ENCODE peak calls at places on chromosomes 6 and 20, in five cellular contexts. C is smooth muscle cell of the brain vasculature; P is stimulated activated CD4-positive, alpha-beta T cell treated with anti-CD3 and anti-CD28 coated beads, Interleukin-15, amount 100 ng/mL, for 1 hour; G is bronchial epithelial cell; V is progenitor cell of endocrine pancreas. S is an unnamed sample.
A peak's percentile ranks its signal among the peaks of the same experiment; 100 is the strongest.

GRCh38 chr20:37348643-37349516 is 2.9 kb downstream of the SRC start:
- DNase-seq in C (no peak), P (no peak), G (no peak), V (no peak), S (no peak)

GRCh38 chr6:11865926-11866325 is 87.3 kb upstream of the ADTRP start:
- DNase-seq in C (no peak), P (no peak), G (peak; percentile 31), V (no peak), S (no peak)

GRCh38 chr20:53748821-53749402 is 155.3 kb upstream of the ZNF217 start:
- DNase-seq in C (no peak), P (no peak), G (peak; percentile 37), V (no peak), S (no peak)

GRCh38 chr6:168188310-168188973 is 109.4 kb upstream of the FRMD1 start:
- DNase-seq in C (no peak), P (no peak), G (no peak), V (no peak), S (no peak)

GRCh38 chr20:58622671-58623578 is 28.2 kb upstream of the STX16 start:
- DNase-seq in C (peak; percentile 17), P (no peak), G (no peak), V (no peak), S (no peak)

GRCh38 chr6:161218222-161218621 is 55.6 kb downstream of the AGPAT4 start:
- DNase-seq in C (no peak), P (no peak), G (no peak), V (no peak), S (no peak)

GRCh38 chr6:43817192-43817591 is 47.2 kb downstream of the VEGFA start:
- DNase-seq in C (no peak), P (no peak), G (peak; percentile 37), V (no peak), S (no peak)

GRCh38 chr6:10837692-10837996 is 695 bp downstream of the MAK start:
- DNase-seq in C (no peak), P (no peak), G (no peak), V (no peak), S (no peak)

GRCh38 chr6:83051386-83052172 is 14.1 kb downstream of the UBE3D start:
- DNase-seq in C (no peak), P (no peak), G (no peak), V (no peak), S (no peak)

GRCh38 chr20:50423758-50424157 is 86.4 kb upstream of the PTPN1 start:
- DNase-seq in C (no peak), P (no peak), G (no peak), V (no peak), S (no peak)

GRCh38 chr20:31758521-31758920 is 19.4 kb downstream of the TPX2 start:
- DNase-seq in C (no peak), P (no peak), G (no peak), V (no peak), S (no peak)

GRCh38 chr20:1430004-1430451 is 36.6 kb downstream of the NSFL1C start:
- DNase-seq in C (no peak), P (no peak), G (no peak), V (no peak), S (no peak)

GRCh38 chr20:23995905-23996666 is 7.5 kb upstream of the GGTLC1 start:
- DNase-seq in C (peak; percentile 6), P (peak; percentile 18), G (peak; percentile 17), V (no peak), S (no peak)

GRCh38 chr6:106642476-106642875 is 13.1 kb downstream of the QRSL1 start:
- DNase-seq in C (no peak), P (no peak), G (no peak), V (no peak), S (no peak)

GRCh38 chr20:5947276-5947675 is 3.1 kb downstream of the TRMT6 start:
- DNase-seq in C (no peak), P (no peak), G (peak; percentile 22), V (no peak), S (no peak)

GRCh38 chr20:10306440-10307358 is 88.1 kb downstream of the SNAP25 start:
- DNase-seq in C (no peak), P (no peak), G (peak; percentile 75), V (no peak), S (peak; percentile 84)

GRCh38 chr6:128131036-128131435 is 230.2 kb upstream of the THEMIS start:
- DNase-seq in C (no peak), P (no peak), G (no peak), V (no peak), S (no peak)

GRCh38 chr20:17557675-17558006 is 12.2 kb upstream of the DSTN start:
- DNase-seq in C (no peak), P (no peak), G (peak; percentile 97), V (no peak), S (no peak)

GRCh38 chr6:109800771-109801170 is 109.7 kb downstream of the FIG4 start:
- DNase-seq in C (no peak), P (no peak), G (peak; percentile 28), V (no peak), S (no peak)

GRCh38 chr6:75393806-75394205 is 99.8 kb downstream of the FILIP1 start:
- DNase-seq in C (no peak), P (no peak), G (no peak), V (no peak), S (no peak)

S was measured in SK-N-MC.